ENCODE peak calls at places on chromosomes 16 and 17, in six cellular contexts. W, Y, T, E, K and M are unnamed samples.

GRCh38 chr16:19861811-19862327 is 22.8 kb downstream of the GPRC5B start:
- DNase-seq in W (no peak), Y (no peak), T (peak), E (no peak), K (no peak), M (no peak)

GRCh38 chr17:57636985-57637667 is 108.0 kb downstream of the CCDC182 start:
- DNase-seq in W (no peak), Y (no peak), T (no peak), E (no peak), K (no peak), M (no peak)

GRCh38 chr17:48368352-48368751 is 61.7 kb downstream of the SKAP1 start:
- DNase-seq in W (no peak), Y (no peak), T (no peak), E (no peak), K (no peak), M (no peak)

GRCh38 chr17:38967290-38967738 is at the start of gene FBXO47:
- DNase-seq in W (no peak), Y (peak), T (peak), E (peak), K (no peak), M (peak)

GRCh38 chr16:73713301-73713700 is 583.3 kb upstream of the PSMD7 start:
- DNase-seq in W (no peak), Y (no peak), T (peak), E (no peak), K (no peak), M (no peak)

GRCh38 chr16:47940466-47940865 is 215.3 kb downstream of the ABCC12 start:
- DNase-seq in W (no peak), Y (no peak), T (no peak), E (no peak), K (no peak), M (no peak)

GRCh38 chr17:70414275-70414674 is 244.9 kb downstream of the KCNJ2 start:
- DNase-seq in W (no peak), Y (no peak), T (no peak), E (no peak), K (no peak), M (no peak)

GRCh38 chr16:48829361-48829760 is 219.4 kb upstream of the N4BP1 start:
- DNase-seq in W (no peak), Y (no peak), T (no peak), E (no peak), K (no peak), M (no peak)

GRCh38 chr16:64292953-64293352 is 828.9 kb downstream of the CDH11 start:
- DNase-seq in W (no peak), Y (no peak), T (no peak), E (no peak), K (no peak), M (no peak)